ENCODE peak calls at places on chromosome 11, in seven cellular contexts. A, G, R, W, E, C and J are unnamed samples.

GRCh38 chr11:65314501-65315203 is at the start of gene CDC42EP2:
- DNase-seq in A (peak), G (peak), R (peak), W (peak), E (peak), C (peak), J (peak)

GRCh38 chr11:86261328-86261727 is 16.8 kb downstream of the EED start:
- DNase-seq in A (no peak), G (no peak), R (no peak), W (no peak), E (no peak), C (no peak), J (no peak)

GRCh38 chr11:117822522-117823033 is 2.0 kb downstream of the FXYD2 start:
- DNase-seq in A (no peak), G (no peak), R (no peak), W (no peak), E (no peak), C (no peak), J (no peak)

GRCh38 chr11:134110252-134110651 is 41.4 kb downstream of the JAM3 start:
- DNase-seq in A (no peak), G (no peak), R (no peak), W (no peak), E (no peak), C (no peak), J (no peak)

GRCh38 chr11:113627297-113627696 is 78.8 kb downstream of the TMPRSS5 start:
- DNase-seq in A (no peak), G (no peak), R (no peak), W (no peak), E (no peak), C (no peak), J (no peak)

GRCh38 chr11:60305906-60306619 is 21.0 kb upstream of the MS4A6E start:
- DNase-seq in A (peak), G (no peak), R (no peak), W (no peak), E (no peak), C (no peak), J (no peak)

GRCh38 chr11:772429-773390 is 4.6 kb downstream of the GATD1 start:
- DNase-seq in A (no peak), G (no peak), R (no peak), W (no peak), E (no peak), C (no peak), J (no peak)

GRCh38 chr11:70650075-70650909 is 252.0 kb downstream of the CTTN start:
- DNase-seq in A (peak), G (peak), R (no peak), W (no peak), E (peak), C (peak), J (no peak)

GRCh38 chr11:69152748-69153446 is 2.8 kb upstream of the SMIM38 start:
- DNase-seq in A (no peak), G (no peak), R (no peak), W (no peak), E (no peak), C (no peak), J (no peak)

GRCh38 chr11:833114-833791 is 501 bp downstream of the CD151 start:
- DNase-seq in A (peak), G (no peak), R (no peak), W (peak), E (no peak), C (peak), J (no peak)

GRCh38 chr11:118092907-118093571 is 6.3 kb upstream of the SMIM35 start:
- DNase-seq in A (no peak), G (no peak), R (no peak), W (no peak), E (no peak), C (no peak), J (no peak)

GRCh38 chr11:34366522-34366921 is 8.7 kb upstream of the ABTB2 start:
- DNase-seq in A (no peak), G (peak), R (no peak), W (peak), E (no peak), C (no peak), J (no peak)

GRCh38 chr11:105298630-105299029 is 159.1 kb upstream of the CARD18 start:
- DNase-seq in A (no peak), G (no peak), R (no peak), W (no peak), E (peak), C (no peak), J (no peak)